ENCODE peak calls at places on chromosomes 1 and 21, in nine cellular contexts. Z, C, X, L, U, M, W, R and F are unnamed samples.

GRCh38 chr1:230797376-230798186 is 50.4 kb downstream of the CAPN9 start:
- DNase-seq in X (peak; percentile 49), W (peak; percentile 34), C (no peak), L (peak; percentile 19), Z (peak; percentile 54), M (no peak), R (no peak), U (peak; percentile 42), F (no peak)

GRCh38 chr1:100750002-100750885 is 30.7 kb downstream of the VCAM1 start:
- DNase-seq in U (no peak), X (no peak), W (no peak), M (no peak), C (no peak), L (no peak), Z (no peak), R (no peak), F (no peak)

GRCh38 chr1:240178366-240178765 is 86.7 kb downstream of the FMN2 start:
- DNase-seq in R (no peak), U (no peak), C (no peak), M (no peak), Z (no peak), W (no peak), L (no peak), X (no peak), F (no peak)

GRCh38 chr1:229139320-229139719 is 131.6 kb upstream of the RAB4A start:
- DNase-seq in M (no peak), U (no peak), X (no peak), L (no peak), W (no peak), R (no peak), C (no peak), Z (no peak), F (no peak)

GRCh38 chr1:184567648-184568047 is 180.8 kb downstream of the C1orf21 start:
- DNase-seq in L (peak; percentile 15), Z (no peak), R (no peak), C (no peak), M (no peak), X (no peak), W (no peak), U (no peak), F (no peak)

GRCh38 chr1:151935154-151935553 is 25.8 kb upstream of the THEM4 start:
- DNase-seq in U (no peak), M (no peak), L (no peak), Z (no peak), C (no peak), W (no peak), R (no peak), X (no peak), F (no peak)

GRCh38 chr1:201021333-201022177 is 2.0 kb downstream of the KIF21B start:
- DNase-seq in C (peak; percentile 84), R (no peak), Z (no peak), X (no peak), U (peak; percentile 18), L (no peak), M (no peak), W (peak; percentile 82), F (no peak)

GRCh38 chr1:173503391-173503790 is 26.3 kb downstream of the PRDX6 start:
- DNase-seq in L (no peak), X (no peak), Z (peak; percentile 52), M (no peak), U (no peak), C (no peak), W (no peak), R (no peak), F (no peak)

GRCh38 chr21:21001591-21002100 is 3.4 kb downstream of the NCAM2 start:
- DNase-seq in X (no peak), Z (no peak), R (no peak), U (no peak), M (no peak), L (no peak), W (no peak), C (no peak), F (no peak)

GRCh38 chr1:10253755-10254154 is 43.4 kb downstream of the KIF1B start:
- DNase-seq in Z (peak; percentile 39), W (peak; percentile 71), C (no peak), U (no peak), R (no peak), M (no peak), X (peak; percentile 7), L (peak; percentile 37), F (no peak)